ENCODE peak calls at places on chromosome 3, in nine cellular contexts. One of them, this sample, is unnamed.

GRCh38 chr3:197186887-197187588 is 111.4 kb downstream of the DLG1 start:
- DNase-seq in esophagus squamous epithelium: no peak
- DNase-seq in iris pigment epithelial cell: peak
- DNase-seq in mucosa of gallbladder: no peak
- DNase-seq in NCI-H1092 treated with DMSO at 0.1 percent for 48 hours: peak
- DNase-seq in dermis blood vessel endothelial cell: peak
- DNase-seq in DMS79: peak
- DNase-seq in germinal center: peak
- DNase-seq in transverse colon: no peak
- DNase-seq in this sample: peak

GRCh38 chr3:62911531-62911930 is 36.3 kb upstream of the CADPS start:
- DNase-seq in esophagus squamous epithelium: no peak
- DNase-seq in iris pigment epithelial cell: no peak
- DNase-seq in mucosa of gallbladder: no peak
- DNase-seq in NCI-H1092 treated with DMSO at 0.1 percent for 48 hours: no peak
- DNase-seq in dermis blood vessel endothelial cell: no peak
- DNase-seq in DMS79: no peak
- DNase-seq in germinal center: no peak
- DNase-seq in transverse colon: no peak
- DNase-seq in this sample: no peak

GRCh38 chr3:178525180-178525704 is 11.0 kb upstream of the KCNMB2 start:
- DNase-seq in esophagus squamous epithelium: no peak
- DNase-seq in iris pigment epithelial cell: no peak
- DNase-seq in mucosa of gallbladder: no peak
- DNase-seq in NCI-H1092 treated with DMSO at 0.1 percent for 48 hours: no peak
- DNase-seq in dermis blood vessel endothelial cell: no peak
- DNase-seq in DMS79: no peak
- DNase-seq in germinal center: no peak
- DNase-seq in transverse colon: no peak
- DNase-seq in this sample: no peak

GRCh38 chr3:31361391-31362273 is 171.1 kb upstream of the STT3B start:
- DNase-seq in esophagus squamous epithelium: no peak
- DNase-seq in iris pigment epithelial cell: peak
- DNase-seq in mucosa of gallbladder: no peak
- DNase-seq in NCI-H1092 treated with DMSO at 0.1 percent for 48 hours: no peak
- DNase-seq in dermis blood vessel endothelial cell: no peak
- DNase-seq in DMS79: no peak
- DNase-seq in germinal center: no peak
- DNase-seq in transverse colon: no peak
- DNase-seq in this sample: no peak

GRCh38 chr3:72997421-72997961 is 880 bp downstream of the PPP4R2 start:
- DNase-seq in esophagus squamous epithelium: no peak
- DNase-seq in iris pigment epithelial cell: peak
- DNase-seq in mucosa of gallbladder: peak
- DNase-seq in NCI-H1092 treated with DMSO at 0.1 percent for 48 hours: peak
- DNase-seq in dermis blood vessel endothelial cell: peak
- DNase-seq in DMS79: peak
- DNase-seq in germinal center: peak
- DNase-seq in transverse colon: peak
- DNase-seq in this sample: peak

GRCh38 chr3:196694202-196694638 is 17.8 kb downstream of the CEP19 start:
- DNase-seq in esophagus squamous epithelium: no peak
- DNase-seq in iris pigment epithelial cell: peak
- DNase-seq in mucosa of gallbladder: no peak
- DNase-seq in NCI-H1092 treated with DMSO at 0.1 percent for 48 hours: no peak
- DNase-seq in dermis blood vessel endothelial cell: peak
- DNase-seq in DMS79: no peak
- DNase-seq in germinal center: peak
- DNase-seq in transverse colon: no peak
- DNase-seq in this sample: peak

GRCh38 chr3:146159616-146160232 is 1.3 kb downstream of the PLOD2 start:
- DNase-seq in esophagus squamous epithelium: no peak
- DNase-seq in iris pigment epithelial cell: no peak
- DNase-seq in mucosa of gallbladder: no peak
- DNase-seq in NCI-H1092 treated with DMSO at 0.1 percent for 48 hours: no peak
- DNase-seq in dermis blood vessel endothelial cell: peak
- DNase-seq in DMS79: no peak
- DNase-seq in germinal center: no peak
- DNase-seq in transverse colon: no peak
- DNase-seq in this sample: no peak

GRCh38 chr3:67654832-67655152 is 380 bp upstream of the SUCLG2 start:
- DNase-seq in esophagus squamous epithelium: no peak
- DNase-seq in iris pigment epithelial cell: no peak
- DNase-seq in mucosa of gallbladder: no peak
- DNase-seq in NCI-H1092 treated with DMSO at 0.1 percent for 48 hours: no peak
- DNase-seq in dermis blood vessel endothelial cell: no peak
- DNase-seq in DMS79: no peak
- DNase-seq in germinal center: no peak
- DNase-seq in transverse colon: no peak
- DNase-seq in this sample: no peak

GRCh38 chr3:71478568-71478967 is 105.0 kb downstream of the FOXP1 start:
- DNase-seq in esophagus squamous epithelium: no peak
- DNase-seq in iris pigment epithelial cell: no peak
- DNase-seq in mucosa of gallbladder: no peak
- DNase-seq in NCI-H1092 treated with DMSO at 0.1 percent for 48 hours: no peak
- DNase-seq in dermis blood vessel endothelial cell: peak
- DNase-seq in DMS79: no peak
- DNase-seq in germinal center: no peak
- DNase-seq in transverse colon: no peak
- DNase-seq in this sample: no peak

GRCh38 chr3:27340524-27340923 is 28.7 kb downstream of the NEK10 start:
- DNase-seq in esophagus squamous epithelium: no peak
- DNase-seq in iris pigment epithelial cell: no peak
- DNase-seq in mucosa of gallbladder: no peak
- DNase-seq in NCI-H1092 treated with DMSO at 0.1 percent for 48 hours: no peak
- DNase-seq in dermis blood vessel endothelial cell: no peak
- DNase-seq in DMS79: no peak
- DNase-seq in germinal center: no peak
- DNase-seq in transverse colon: no peak
- DNase-seq in this sample: no peak

GRCh38 chr3:100744671-100745070 is 35.4 kb downstream of the TFG start:
- DNase-seq in esophagus squamous epithelium: no peak
- DNase-seq in iris pigment epithelial cell: no peak
- DNase-seq in mucosa of gallbladder: no peak
- DNase-seq in NCI-H1092 treated with DMSO at 0.1 percent for 48 hours: no peak
- DNase-seq in dermis blood vessel endothelial cell: no peak
- DNase-seq in DMS79: no peak
- DNase-seq in germinal center: no peak
- DNase-seq in transverse colon: no peak
- DNase-seq in this sample: no peak

GRCh38 chr3:78724886-78725285 is 1042.9 kb downstream of the ROBO1 start:
- DNase-seq in esophagus squamous epithelium: no peak
- DNase-seq in iris pigment epithelial cell: no peak
- DNase-seq in mucosa of gallbladder: no peak
- DNase-seq in NCI-H1092 treated with DMSO at 0.1 percent for 48 hours: no peak
- DNase-seq in dermis blood vessel endothelial cell: no peak
- DNase-seq in DMS79: no peak
- DNase-seq in germinal center: no peak
- DNase-seq in transverse colon: no peak
- DNase-seq in this sample: no peak

GRCh38 chr3:9916734-9917680 is at the start of gene IL17RC:
- DNase-seq in esophagus squamous epithelium: no peak
- DNase-seq in iris pigment epithelial cell: peak
- DNase-seq in mucosa of gallbladder: peak
- DNase-seq in NCI-H1092 treated with DMSO at 0.1 percent for 48 hours: no peak
- DNase-seq in dermis blood vessel endothelial cell: peak
- DNase-seq in DMS79: peak
- DNase-seq in germinal center: no peak
- DNase-seq in transverse colon: peak
- DNase-seq in this sample: peak

This sample was measured in A549.